ENCODE peak calls at places on chromosomes 12 and 14, in six cellular contexts. W, K, Y, Q, S and H are unnamed samples.

GRCh38 chr12:129657179-129657578 is 246.6 kb downstream of the TMEM132D start:
- DNase-seq in Y (no peak), W (no peak), S (no peak), K (peak), Q (no peak), H (no peak)

GRCh38 chr12:122423258-122424165 is 1.0 kb upstream of the CLIP1 start:
- DNase-seq in S (peak), W (peak), Q (peak), K (peak), Y (peak), H (peak)

GRCh38 chr12:106170285-106170684 is 31.5 kb upstream of the NUAK1 start:
- DNase-seq in Y (no peak), S (no peak), Q (no peak), W (peak), K (no peak), H (peak)

GRCh38 chr12:42201061-42201460 is 37.0 kb downstream of the YAF2 start:
- DNase-seq in K (no peak), W (peak), Y (no peak), S (no peak), Q (no peak), H (no peak)

GRCh38 chr14:95482967-95483842 is 33.2 kb downstream of the SYNE3 start:
- DNase-seq in W (peak), K (peak), Q (no peak), Y (no peak), S (no peak), H (peak)

GRCh38 chr14:32710351-32711102 is 228.2 kb upstream of the NPAS3 start:
- DNase-seq in Q (no peak), K (no peak), Y (no peak), W (peak), S (no peak), H (no peak)

GRCh38 chr14:33567003-33567735 is 383.7 kb downstream of the EGLN3 start:
- DNase-seq in Y (no peak), W (no peak), K (no peak), Q (no peak), S (no peak), H (no peak)

GRCh38 chr12:118148287-118148686 is 12.4 kb downstream of the PEBP1 start:
- DNase-seq in Y (no peak), Q (no peak), K (no peak), S (no peak), W (no peak), H (no peak)

GRCh38 chr12:51793201-51793600 is 55.3 kb downstream of the FIGNL2 start:
- DNase-seq in Y (no peak), S (no peak), K (no peak), Q (no peak), W (peak), H (no peak)

GRCh38 chr14:91281346-91281745 is 36.8 kb upstream of the GPR68 start:
- DNase-seq in Y (no peak), W (peak), K (no peak), Q (no peak), S (no peak), H (no peak)

GRCh38 chr12:105946541-105946940 is 192.2 kb downstream of the NUAK1 start:
- DNase-seq in W (peak), K (no peak), S (no peak), Y (no peak), Q (no peak), H (no peak)

GRCh38 chr12:34291426-34291901 is 269.2 kb downstream of the ALG10 start:
- DNase-seq in K (no peak), Y (no peak), S (no peak), W (no peak), Q (no peak), H (no peak)

GRCh38 chr14:98203421-98203820 is 1068.6 kb downstream of the BCL11B start:
- DNase-seq in W (no peak), S (no peak), Y (no peak), K (no peak), Q (no peak), H (no peak)

GRCh38 chr12:121248611-121249010 is 38.7 kb downstream of the P2RX4 start:
- DNase-seq in K (no peak), Q (no peak), W (no peak), Y (no peak), S (no peak), H (no peak)

GRCh38 chr12:70989232-70989631 is 68.7 kb upstream of the PTPRR start:
- DNase-seq in K (no peak), Q (no peak), Y (no peak), S (no peak), W (no peak), H (no peak)

GRCh38 chr14:66395300-66395699 is 90.9 kb upstream of the CCDC196 start:
- DNase-seq in Y (no peak), W (no peak), S (no peak), Q (no peak), K (peak), H (no peak)

GRCh38 chr14:92649934-92650545 is 98.4 kb downstream of the LGMN start:
- DNase-seq in Y (no peak), W (peak), Q (no peak), K (no peak), S (no peak), H (peak)

GRCh38 chr12:50074936-50075807 is 10.0 kb upstream of the SMARCD1 start:
- DNase-seq in W (peak), S (peak), Y (peak), K (peak), Q (peak), H (peak)

GRCh38 chr12:131134523-131135310 is 181.0 kb downstream of the ADGRD1 start:
- DNase-seq in S (peak), K (no peak), Y (no peak), W (no peak), Q (no peak), H (no peak)

GRCh38 chr12:58066296-58066695 is 124.9 kb downstream of the ATP23 start:
- DNase-seq in W (no peak), Q (no peak), Y (no peak), S (no peak), K (no peak), H (no peak)

GRCh38 chr12:32512910-32513309 is 113.6 kb downstream of the FGD4 start:
- DNase-seq in K (no peak), W (no peak), Y (no peak), S (no peak), Q (no peak), H (no peak)

GRCh38 chr12:89559753-89560152 is 33.9 kb upstream of the POC1B start:
- DNase-seq in W (no peak), K (no peak), Q (no peak), Y (no peak), S (no peak), H (no peak)

GRCh38 chr14:58280954-58281787 is 17.2 kb upstream of the ARID4A start:
- DNase-seq in Y (no peak), Q (no peak), K (no peak), S (no peak), W (peak), H (peak)

GRCh38 chr12:21526053-21526452 is at the start of gene SPX:
- DNase-seq in Y (no peak), K (no peak), W (peak), S (no peak), Q (no peak), H (no peak)

GRCh38 chr12:56020437-56021189 is at the start of gene IKZF4:
- DNase-seq in W (peak), S (peak), Q (peak), K (peak), Y (peak), H (peak)

GRCh38 chr14:100807979-100808734 is 17.8 kb upstream of the MEG3 start:
- DNase-seq in S (no peak), Q (no peak), K (no peak), Y (no peak), W (no peak), H (no peak)

GRCh38 chr14:93960774-93961438 is 15.5 kb downstream of the ASB2 start:
- DNase-seq in S (no peak), K (no peak), W (no peak), Y (no peak), Q (no peak), H (no peak)

GRCh38 chr12:4826909-4827308 is 82.8 kb upstream of the KCNA1 start:
- DNase-seq in Q (no peak), W (no peak), K (no peak), S (no peak), Y (no peak), H (no peak)

GRCh38 chr14:98634043-98634820 is 637.8 kb downstream of the BCL11B start:
- DNase-seq in W (no peak), S (no peak), K (no peak), Q (no peak), Y (no peak), H (no peak)

GRCh38 chr12:104596876-104597833 is 140.4 kb downstream of the CHST11 start:
- DNase-seq in S (no peak), Y (no peak), W (no peak), K (peak), Q (no peak), H (no peak)

GRCh38 chr12:63865448-63865847 is 20.9 kb downstream of the SRGAP1 start:
- DNase-seq in Y (no peak), Q (no peak), W (no peak), K (no peak), S (no peak), H (no peak)

GRCh38 chr12:131092911-131093901 is 139.5 kb downstream of the ADGRD1 start:
- DNase-seq in K (no peak), S (peak), W (no peak), Q (no peak), Y (no peak), H (no peak)

GRCh38 chr14:30214456-30215090 is 286.9 kb upstream of the PRKD1 start:
- DNase-seq in K (peak), W (peak), Y (peak), Q (no peak), S (no peak), H (peak)

GRCh38 chr12:93020998-93021597 is 92.0 kb upstream of the EEA1 start:
- DNase-seq in Y (no peak), Q (no peak), W (no peak), K (no peak), S (no peak), H (no peak)
- H2BK15ac ChIP-seq in Y (no peak), Q (no peak), W (no peak), K (no peak), S (no peak), H (no peak)

GRCh38 chr12:69649529-69649928 is 38.8 kb upstream of the LRRC10 start:
- DNase-seq in S (no peak), K (no peak), W (no peak), Y (no peak), Q (no peak), H (no peak)
- H3K18ac ChIP-seq in S (no peak), K (no peak), W (no peak), Y (no peak), Q (no peak), H (no peak)

GRCh38 chr14:55975281-55975905 is 142.8 kb upstream of the PELI2 start:
- DNase-seq in Y (no peak), Q (no peak), W (no peak), K (no peak), S (no peak), H (no peak)
- H2BK15ac ChIP-seq in Y (no peak), Q (no peak), W (no peak), K (no peak), S (no peak), H (no peak)

DNA sequence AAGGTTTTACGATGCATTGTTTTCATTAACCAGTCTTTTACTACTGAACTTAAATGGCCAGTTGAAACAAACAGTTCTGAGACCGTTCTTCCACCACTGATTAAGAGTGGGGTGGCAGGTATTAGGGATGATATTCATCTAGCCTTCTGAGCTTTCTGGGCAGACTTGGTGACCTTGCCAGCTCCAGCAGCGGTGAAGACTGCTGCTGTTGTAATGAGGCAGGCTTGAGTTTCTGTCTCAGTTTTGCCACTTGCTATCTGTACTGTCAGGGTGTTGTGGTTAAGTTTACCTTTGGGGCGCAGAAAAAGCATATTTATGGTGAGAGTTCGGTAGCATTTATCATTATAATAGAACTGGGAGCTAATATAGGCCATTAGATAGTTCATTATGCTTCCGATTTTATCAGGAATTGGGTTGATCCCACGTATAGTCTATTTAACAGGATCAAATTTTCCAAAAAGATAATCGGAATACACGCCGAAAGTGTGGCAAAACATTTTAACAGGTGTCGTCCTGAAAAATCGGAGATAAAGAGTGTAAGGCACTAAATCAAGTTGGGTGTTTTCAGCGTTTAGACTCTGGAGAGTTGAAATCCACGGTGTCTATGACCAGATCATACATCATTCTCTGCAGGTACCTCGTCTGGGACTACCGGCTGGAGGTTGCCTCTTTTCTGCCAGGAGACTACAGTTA is 700 bp upstream of the NECAP1 start:
- DNase-seq in K (no peak), W (no peak), Y (no peak), Q (no peak), S (no peak), H (peak)
- H3K18ac ChIP-seq in K (peak), W (peak), Y (no peak), Q (peak), S (peak), H (peak)

DNA sequence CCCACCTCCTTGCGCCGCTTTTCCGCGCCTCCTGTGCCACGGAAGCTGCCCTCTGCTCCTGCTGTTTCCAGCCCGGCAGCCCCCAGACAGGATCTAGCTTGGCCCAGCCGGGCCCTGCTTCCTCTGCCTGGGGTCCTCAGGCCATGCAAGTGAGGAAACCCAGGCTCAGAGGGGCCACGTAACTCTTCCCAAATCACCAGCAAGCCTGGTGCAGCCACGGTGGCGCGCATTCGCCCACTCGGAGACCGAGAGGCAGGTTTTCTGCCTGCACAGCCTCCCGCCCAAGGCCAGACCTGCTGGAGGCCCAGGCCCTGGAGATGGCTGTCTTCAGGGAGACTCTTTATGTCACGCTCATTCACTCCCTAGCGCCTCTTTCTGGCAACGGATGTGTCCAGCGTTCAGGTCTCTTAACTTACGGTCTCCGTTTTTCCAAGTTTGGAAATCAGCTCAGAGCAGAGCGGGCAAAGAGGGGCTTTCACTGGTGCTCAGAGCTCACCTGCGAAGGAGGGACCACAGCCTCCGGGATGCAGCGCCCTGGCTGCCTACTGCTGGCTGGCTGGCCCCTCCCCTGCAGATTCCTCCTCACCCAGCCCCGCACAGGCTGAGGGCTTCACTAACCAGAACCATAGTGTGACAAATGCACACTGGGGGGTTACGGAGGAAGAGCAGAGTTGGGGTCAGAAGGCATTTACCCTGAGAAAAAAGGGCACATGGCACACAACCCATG is 20.6 kb upstream of the CEP170B start:
- DNase-seq in Y (no peak), K (peak), W (no peak), S (peak), Q (peak), H (no peak)
- H2BK15ac ChIP-seq in Y (peak), K (no peak), W (no peak), S (no peak), Q (peak), H (no peak)

GRCh38 chr14:61472801-61473376 is 151.5 kb downstream of the PRKCH start:
- DNase-seq in Q (no peak), K (no peak), W (peak), S (no peak), Y (no peak), H (peak)

GRCh38 chr14:61470954-61471279 is 149.5 kb downstream of the PRKCH start:
- DNase-seq in W (no peak), K (no peak), Q (no peak), Y (no peak), S (no peak), H (no peak)

GRCh38 chr14:61471297-61471980 is 150.1 kb downstream of the PRKCH start:
- DNase-seq in K (no peak), S (no peak), Y (no peak), Q (no peak), W (no peak), H (peak)

GRCh38 chr14:61470261-61470953 is 149.0 kb downstream of the PRKCH start:
- DNase-seq in Y (peak), Q (no peak), S (peak), K (peak), W (peak), H (peak)

DNA sequence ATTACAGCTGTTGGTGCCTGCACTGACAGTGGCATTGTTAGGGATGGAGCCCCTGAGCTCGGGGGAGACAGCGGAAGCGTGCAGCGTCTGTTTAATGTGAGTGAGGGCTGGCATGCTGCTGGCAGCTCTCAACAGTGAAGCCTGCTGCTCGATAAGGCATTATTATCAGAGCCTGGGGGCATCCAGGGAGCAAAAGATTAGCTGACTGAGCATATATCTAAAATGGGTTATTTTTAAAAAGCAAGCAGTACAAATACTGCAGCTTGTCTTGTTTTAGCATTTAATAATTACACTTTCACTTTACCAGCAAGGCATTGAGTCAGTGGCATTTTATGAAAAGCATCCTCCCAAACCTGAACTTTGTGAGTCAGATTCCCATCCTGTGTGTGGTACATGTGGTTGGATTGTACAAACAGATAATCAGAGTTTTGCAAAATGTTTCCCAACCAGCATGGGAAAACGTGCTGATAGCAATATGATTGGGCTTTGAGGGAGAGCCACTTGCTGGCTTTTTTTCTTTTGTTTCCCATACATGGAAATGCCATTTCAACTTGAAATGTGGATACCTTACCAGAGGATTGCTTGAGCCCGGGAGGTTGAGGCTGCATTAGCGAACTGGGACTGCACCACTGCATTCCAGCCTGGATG is 150.8 kb downstream of the PRKCH start:
- DNase-seq in K (no peak), Q (no peak), Y (no peak), S (no peak), W (peak), H (peak)
- H3K18ac ChIP-seq in K (no peak), Q (no peak), Y (no peak), S (no peak), W (peak), H (peak)

GRCh38 chr14:106528717-106529116 is 1002.3 kb downstream of the TMEM121 start:
- DNase-seq in Y (no peak), K (peak), W (no peak), S (no peak), Q (no peak), H (no peak)

GRCh38 chr14:106530031-106530422 is 1003.6 kb downstream of the TMEM121 start:
- DNase-seq in S (no peak), K (no peak), Y (no peak), Q (no peak), W (no peak), H (no peak)

GRCh38 chr14:106530423-106531107 is 1004.2 kb downstream of the TMEM121 start:
- DNase-seq in W (no peak), Y (no peak), Q (no peak), K (peak), S (no peak), H (no peak)
- H2BK15ac ChIP-seq in W (no peak), Y (no peak), Q (no peak), K (no peak), S (no peak), H (no peak)

GRCh38 chr14:23613242-23614070 is 22.7 kb upstream of the DHRS2 start:
- DNase-seq in W (no peak), Q (no peak), Y (no peak), K (no peak), S (no peak), H (no peak)
- H3K18ac ChIP-seq in W (no peak), Q (no peak), Y (no peak), K (no peak), S (no peak), H (no peak)

GRCh38 chr14:35438910-35439713 is 34.6 kb upstream of the NFKBIA start:
- DNase-seq in Q (no peak), Y (no peak), W (no peak), K (peak), S (no peak), H (no peak)

GRCh38 chr14:35446450-35446849 is 41.9 kb upstream of the NFKBIA start:
- DNase-seq in Q (no peak), K (no peak), S (no peak), Y (no peak), W (no peak), H (no peak)

GRCh38 chr14:35435177-35435576 is 30.6 kb upstream of the NFKBIA start:
- DNase-seq in K (no peak), Q (no peak), W (peak), Y (no peak), S (no peak), H (peak)

GRCh38 chr14:35444104-35444503 is 39.6 kb upstream of the NFKBIA start:
- DNase-seq in Y (no peak), K (no peak), W (no peak), Q (no peak), S (no peak), H (no peak)

DNA sequence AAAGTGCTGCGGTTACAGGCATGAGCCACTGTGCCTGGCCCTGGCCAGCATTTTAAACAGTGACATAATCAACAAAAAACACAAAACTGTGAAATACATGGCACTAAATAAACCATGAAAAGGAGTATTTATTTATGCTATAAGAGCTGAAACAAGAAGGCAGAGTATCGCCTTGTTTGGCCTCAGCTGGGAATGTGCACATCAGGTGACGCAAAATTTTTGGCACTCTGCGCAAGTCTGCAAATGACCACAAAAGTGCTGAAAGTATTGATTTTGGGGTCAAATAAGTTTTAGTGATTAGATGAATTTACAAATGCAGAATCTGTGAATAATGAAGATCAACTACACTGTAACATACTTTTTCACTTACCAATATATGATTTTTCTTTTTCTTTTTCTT is 36.6 kb upstream of the NFKBIA start:
- DNase-seq in Q (no peak), Y (no peak), K (no peak), W (no peak), S (no peak), H (no peak)
- H2BK15ac ChIP-seq in Q (no peak), Y (no peak), K (no peak), W (no peak), S (no peak), H (no peak)